ENCODE peak calls at places on chromosomes 5 and 9, in six cellular contexts. R is naive B cell; X is NCI-H1105 treated with DMSO at 0.1 percent for 48 hours; J is vagina; Q is psoas muscle; N is stimulated activated CD4-positive, alpha-beta T cell treated with anti-CD3 and anti-CD28 coated beads, Interleukin-4, amount 100 ng/mL, for 24 hours. Y is an unnamed sample.

GRCh38 chr9:137146527-137146918 is 7.6 kb downstream of the GRIN1 start:
- DNase-seq in R (no peak), X (no peak), J (no peak), Q (no peak), N (no peak), Y (no peak)

GRCh38 chr5:1936901-1937300 is 54.2 kb upstream of the IRX4 start:
- DNase-seq in R (no peak), X (no peak), J (no peak), Q (no peak), N (no peak), Y (no peak)

GRCh38 chr5:100800552-100800951 is 102.5 kb downstream of the ST8SIA4 start:
- DNase-seq in R (no peak), X (no peak), J (no peak), Q (no peak), N (no peak), Y (no peak)

GRCh38 chr5:179906795-179907569 is 715 bp downstream of the TBC1D9B start:
- DNase-seq in R (peak; percentile 4), X (no peak), J (no peak), Q (peak; percentile 74), N (peak; percentile 20), Y (no peak)

GRCh38 chr9:33164138-33164809 is 2.9 kb downstream of the B4GALT1 start:
- DNase-seq in R (peak; percentile 56), X (no peak), J (no peak), Q (no peak), N (no peak), Y (no peak)

GRCh38 chr5:38994329-38994927 is 79.8 kb downstream of the RICTOR start:
- DNase-seq in R (peak; percentile 12), X (peak; percentile 32), J (no peak), Q (no peak), N (peak; percentile 22), Y (no peak)

GRCh38 chr9:135007601-135008000 is 79.9 kb upstream of the OLFM1 start:
- DNase-seq in R (no peak), X (no peak), J (no peak), Q (no peak), N (no peak), Y (no peak)

GRCh38 chr9:13717356-13718057 is 438.0 kb upstream of the MPDZ start:
- DNase-seq in R (no peak), X (no peak), J (no peak), Q (no peak), N (no peak), Y (no peak)

GRCh38 chr9:134970719-134971118 is 53.0 kb upstream of the FCN1 start:
- DNase-seq in R (no peak), X (no peak), J (no peak), Q (no peak), N (no peak), Y (peak; percentile 39)

GRCh38 chr5:140182803-140183367 is 7.9 kb downstream of the CYSTM1 start:
- DNase-seq in R (no peak), X (no peak), J (no peak), Q (peak; percentile 54), N (no peak), Y (no peak)

GRCh38 chr5:77957-78804 is 13.8 kb upstream of the PLEKHG4B start:
- DNase-seq in R (no peak), X (peak; percentile 35), J (peak; percentile 62), Q (no peak), N (peak; percentile 22), Y (no peak)

GRCh38 chr9:137918331-137919094 is 40.9 kb downstream of the CACNA1B start:
- DNase-seq in R (no peak), X (no peak), J (no peak), Q (no peak), N (no peak), Y (no peak)

GRCh38 chr9:72986522-72987116 is 33.8 kb upstream of the ALDH1A1 start:
- DNase-seq in R (no peak), X (no peak), J (peak; percentile 90), Q (no peak), N (no peak), Y (no peak)

GRCh38 chr9:76699966-76700365 is 64.3 kb upstream of the PCA3 start:
- DNase-seq in R (no peak), X (no peak), J (no peak), Q (no peak), N (no peak), Y (no peak)

GRCh38 chr5:87746891-87747366 is 334.2 kb upstream of the CCNH start:
- DNase-seq in R (no peak), X (no peak), J (no peak), Q (no peak), N (no peak), Y (no peak)

GRCh38 chr5:131854134-131854533 is 57.3 kb upstream of the FNIP1 start:
- DNase-seq in R (peak; percentile 9), X (no peak), J (no peak), Q (no peak), N (no peak), Y (no peak)

GRCh38 chr5:25334288-25334790 is 689.6 kb upstream of the CDH10 start:
- DNase-seq in R (no peak), X (no peak), J (no peak), Q (no peak), N (no peak), Y (no peak)

GRCh38 chr9:134025606-134026541 is 593 bp downstream of the BRD3OS start:
- DNase-seq in R (peak; percentile 63), X (peak; percentile 32), J (no peak), Q (peak; percentile 72), N (peak; percentile 46), Y (no peak)

GRCh38 chr5:38257236-38258036 is 923 bp upstream of the EGFLAM start:
- DNase-seq in R (no peak), X (no peak), J (no peak), Q (peak; percentile 38), N (no peak), Y (no peak)

GRCh38 chr9:61665330-61665751 is 475.5 kb downstream of the SPATA31A7 start:
- DNase-seq in R (no peak), X (peak; percentile 37), J (peak; percentile 56), Q (no peak), N (no peak), Y (no peak)

GRCh38 chr9:16664211-16664610 is 206.3 kb downstream of the BNC2 start:
- DNase-seq in R (no peak), X (no peak), J (no peak), Q (no peak), N (no peak), Y (no peak)

GRCh38 chr9:109382182-109382581 is 61.3 kb upstream of the EPB41L4B start:
- DNase-seq in R (no peak), X (no peak), J (no peak), Q (no peak), N (no peak), Y (no peak)

GRCh38 chr9:114431003-114431402 is 43.2 kb upstream of the AKNA start:
- DNase-seq in R (no peak), X (no peak), J (no peak), Q (no peak), N (peak; percentile 1), Y (no peak)

GRCh38 chr5:159878988-159879471 is 37.3 kb upstream of the ADRA1B start:
- DNase-seq in R (no peak), X (no peak), J (no peak), Q (peak; percentile 81), N (no peak), Y (peak; percentile 62)

GRCh38 chr5:67493676-67494075 is 297.1 kb upstream of the CD180 start:
- DNase-seq in R (no peak), X (no peak), J (no peak), Q (peak; percentile 65), N (no peak), Y (no peak)

Y was measured in sciatic nerve.